ENCODE peak calls at places on chromosomes 5 and 9, in eight cellular contexts. Z is heart left ventricle, U is breast epithelium, K is A549, A is transverse colon, Q is IMR-90, D is spleen, L is GM12891. E is an unnamed sample.

GRCh38 chr9:81292056-81292805 is 397.1 kb downstream of the TLE1 start:
- DNase-seq in A (no peak), L (no peak), U (no peak), Q (no peak), K (no peak), Z (no peak), D (no peak), E (no peak)

GRCh38 chr5:111337133-111337532 is 112.9 kb downstream of the CAMK4 start:
- DNase-seq in D (no peak), A (no peak), U (no peak), L (no peak), Z (no peak), K (no peak), Q (no peak), E (no peak)

GRCh38 chr5:172939045-172939444 is 20.2 kb upstream of the RPL26L1 start:
- DNase-seq in U (no peak), D (peak), K (peak), L (no peak), Z (no peak), Q (peak), A (no peak), E (no peak)

GRCh38 chr5:143932584-143932983 is 120.6 kb downstream of the HMHB1 start:
- DNase-seq in L (no peak), K (no peak), Z (no peak), U (no peak), D (no peak), A (no peak), Q (peak), E (no peak)

GRCh38 chr5:74631088-74631960 is 9.2 kb downstream of the ENC1 start:
- DNase-seq in L (peak), D (no peak), A (no peak), Q (peak), Z (no peak), K (peak), U (no peak), E (no peak)

GRCh38 chr9:123727332-123727731 is 202.6 kb downstream of the DENND1A start:
- DNase-seq in U (no peak), K (no peak), D (no peak), A (no peak), L (no peak), Z (no peak), Q (peak), E (no peak)

GRCh38 chr5:57448751-57449150 is 33.9 kb downstream of the ACTBL2 start:
- DNase-seq in K (no peak), U (no peak), D (no peak), A (no peak), Q (no peak), L (no peak), Z (no peak), E (no peak)

GRCh38 chr5:149785341-149785740 is 55.2 kb downstream of the PPARGC1B start:
- DNase-seq in K (no peak), L (no peak), U (no peak), Q (no peak), D (no peak), A (peak), Z (no peak), E (no peak)

GRCh38 chr5:89232139-89232603 is 349.2 kb upstream of the MEF2C start:
- DNase-seq in Z (no peak), D (no peak), Q (no peak), K (no peak), L (no peak), A (no peak), U (no peak), E (no peak)

GRCh38 chr9:70563437-70564204 is 149.2 kb upstream of the KLF9 start:
- DNase-seq in Q (peak), A (peak), U (no peak), L (peak), D (no peak), Z (no peak), K (no peak), E (no peak)

GRCh38 chr5:179679014-179679674 is 1.7 kb downstream of the CBY3 start:
- DNase-seq in U (peak), A (peak), K (no peak), Z (peak), Q (peak), L (no peak), D (peak), E (peak)

GRCh38 chr5:175590471-175590881 is 67.4 kb upstream of the HRH2 start:
- DNase-seq in K (no peak), Z (no peak), L (no peak), D (no peak), Q (peak), U (no peak), A (no peak), E (no peak)

GRCh38 chr5:91499943-91500531 is 116.9 kb upstream of the ARRDC3 start:
- DNase-seq in Z (no peak), Q (peak), K (peak), U (no peak), D (no peak), L (no peak), A (no peak), E (no peak)

GRCh38 chr5:3197699-3198098 is 397.9 kb upstream of the IRX1 start:
- DNase-seq in Q (no peak), A (no peak), D (no peak), L (no peak), Z (no peak), U (no peak), K (no peak), E (no peak)

GRCh38 chr9:137943655-137944054 is 66.1 kb downstream of the CACNA1B start:
- DNase-seq in L (no peak), Z (no peak), K (no peak), Q (no peak), A (no peak), D (no peak), U (no peak), E (no peak)

GRCh38 chr9:133803028-133803585 is 65.0 kb upstream of the SARDH start:
- DNase-seq in U (no peak), A (no peak), Q (peak), D (no peak), L (no peak), K (no peak), Z (no peak), E (no peak)

GRCh38 chr5:86748538-86749105 is 130.9 kb downstream of the COX7C start:
- DNase-seq in L (no peak), A (no peak), D (no peak), Z (no peak), U (no peak), K (no peak), Q (no peak), E (no peak)

GRCh38 chr9:33101104-33101951 is 24.9 kb upstream of the SMU1 start:
- DNase-seq in K (peak), U (no peak), D (no peak), L (no peak), Z (no peak), Q (peak), A (no peak), E (no peak)

GRCh38 chr5:395156-395920 is 47.6 kb upstream of the EXOC3 start:
- DNase-seq in D (peak), A (no peak), L (no peak), Z (no peak), U (no peak), Q (peak), K (no peak), E (peak)

GRCh38 chr5:176980818-176981217 is 25.8 kb downstream of the UIMC1 start:
- DNase-seq in A (no peak), D (no peak), L (no peak), K (no peak), U (no peak), Q (no peak), Z (no peak), E (no peak)

GRCh38 chr5:93578813-93579560 is 2.0 kb downstream of the NR2F1-AS1 start:
- DNase-seq in Q (peak), A (no peak), K (no peak), D (no peak), U (no peak), Z (no peak), L (no peak), E (peak)

GRCh38 chr9:123282343-123283047 is 14.1 kb upstream of the STRBP start:
- DNase-seq in Z (peak), U (no peak), D (no peak), L (no peak), A (peak), K (peak), Q (no peak), E (peak)

GRCh38 chr9:20980713-20981481 is 50.5 kb downstream of the HACD4 start:
- DNase-seq in Z (no peak), Q (peak), D (no peak), U (no peak), K (no peak), A (no peak), L (no peak), E (no peak)

GRCh38 chr5:29822499-29822898 is 1371.0 kb upstream of the CDH6 start:
- DNase-seq in Q (no peak), U (no peak), D (no peak), K (no peak), A (no peak), Z (no peak), L (no peak), E (no peak)

GRCh38 chr5:119411291-119411934 is 40.9 kb upstream of the HSD17B4 start:
- DNase-seq in D (no peak), U (no peak), A (no peak), Q (peak), K (no peak), L (no peak), Z (no peak), E (no peak)

GRCh38 chr9:37001461-37001860 is 32.6 kb downstream of the PAX5 start:
- DNase-seq in Z (no peak), K (no peak), Q (no peak), L (no peak), U (no peak), D (no peak), A (no peak), E (no peak)

GRCh38 chr5:74257645-74258328 is 382.7 kb downstream of the ENC1 start:
- DNase-seq in D (peak), K (no peak), U (no peak), Z (peak), A (peak), L (no peak), Q (peak), E (peak)

GRCh38 chr5:122089614-122090013 is 11.6 kb upstream of the LOX start:
- DNase-seq in L (no peak), D (no peak), A (no peak), K (no peak), Q (peak), Z (peak), U (no peak), E (no peak)

GRCh38 chr9:134214395-134214765 is 50.0 kb upstream of the RNU6ATAC start:
- DNase-seq in Z (peak), A (no peak), U (no peak), Q (no peak), D (no peak), L (no peak), K (no peak), E (no peak)

DNA sequence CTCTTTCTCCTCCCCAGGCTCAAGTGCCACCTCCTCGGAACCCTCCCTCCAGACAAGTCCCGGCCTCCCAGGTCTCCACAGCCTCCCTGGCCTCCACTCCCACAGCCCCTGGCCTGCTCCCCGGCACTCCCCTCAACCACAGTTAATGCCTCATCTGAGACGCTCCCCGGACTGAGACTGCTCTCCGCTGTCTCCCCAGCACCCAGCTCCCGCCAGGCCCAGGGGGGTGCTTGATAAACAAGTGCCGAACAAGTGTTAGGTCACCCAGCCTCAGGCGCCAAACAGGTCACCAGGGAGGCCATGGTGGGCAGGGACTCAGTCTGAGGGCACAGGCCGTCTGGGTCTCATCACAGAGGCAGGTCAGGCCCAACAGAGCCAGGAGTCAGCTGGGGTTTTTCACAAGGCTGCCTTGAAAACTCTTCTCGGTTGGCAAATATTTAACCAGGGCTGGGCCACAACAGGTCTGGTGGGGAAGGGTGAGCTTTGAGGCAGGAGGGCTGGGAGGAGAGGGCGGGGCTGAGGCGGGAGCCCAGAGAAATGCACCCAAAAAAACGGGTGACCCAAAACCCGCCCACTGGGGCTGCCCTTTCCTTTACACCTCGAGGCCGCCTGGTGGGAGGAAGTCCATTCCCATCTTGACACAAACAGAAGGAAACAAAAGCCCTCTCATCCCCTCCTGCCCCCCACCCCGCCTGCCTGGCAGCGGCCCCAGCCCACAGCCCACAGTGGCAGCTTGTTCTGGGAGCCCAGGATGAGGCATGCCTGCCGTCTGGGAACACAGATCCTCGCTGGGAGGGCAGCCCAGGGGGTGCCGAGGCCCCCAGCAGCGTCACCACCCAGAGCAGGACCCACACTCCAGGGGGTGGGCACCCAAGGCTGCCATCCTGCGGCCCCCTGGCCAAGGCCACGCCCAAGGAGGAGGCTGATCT is 66.6 kb upstream of the STXBP1 start:
- DNase-seq in K (peak), Q (peak), D (no peak), A (peak), U (peak), Z (peak), L (no peak), E (peak)
- TF ChIP-seq POLR2A in K (no peak), Q (no peak), D (no peak), A (no peak), U (no peak), Z (no peak), L (no peak), E (no peak)

GRCh38 chr5:83470516-83470915 is 1.0 kb upstream of the VCAN start:
- DNase-seq in Z (no peak), K (no peak), A (no peak), U (no peak), D (no peak), L (no peak), Q (no peak), E (no peak)

GRCh38 chr5:83472213-83472507 is 616 bp downstream of the VCAN start:
- DNase-seq in Q (no peak), Z (no peak), L (no peak), U (no peak), D (no peak), K (no peak), A (no peak), E (no peak)

GRCh38 chr5:83470920-83471404 is 582 bp upstream of the VCAN start:
- DNase-seq in A (no peak), Q (no peak), D (no peak), L (no peak), U (no peak), Z (no peak), K (no peak), E (no peak)

GRCh38 chr5:83472508-83473343 is 1.2 kb downstream of the VCAN start:
- DNase-seq in D (peak), K (peak), U (no peak), A (peak), L (peak), Q (no peak), Z (peak), E (peak)

GRCh38 chr5:83471405-83472212 is at the start of gene VCAN:
- DNase-seq in K (peak), U (no peak), Q (peak), L (no peak), A (peak), D (peak), Z (peak), E (peak)
- TF ChIP-seq POLR2A in K (peak), U (no peak), Q (peak), L (no peak), A (no peak), D (no peak), Z (peak), E (no peak)

GRCh38 chr9:89554307-89554706 is 50.5 kb upstream of the GADD45G start:
- DNase-seq in Z (no peak), A (no peak), U (no peak), D (no peak), K (no peak), Q (no peak), L (no peak), E (no peak)

GRCh38 chr9:89555426-89556375 is 49.1 kb upstream of the GADD45G start:
- DNase-seq in L (no peak), U (no peak), D (peak), A (no peak), K (no peak), Z (no peak), Q (no peak), E (no peak)

GRCh38 chr9:89550516-89550915 is 52.6 kb upstream of the SEMA4D start:
- DNase-seq in Q (no peak), L (no peak), K (no peak), Z (no peak), A (no peak), D (no peak), U (no peak), E (no peak)

GRCh38 chr9:89555016-89555415 is 49.8 kb upstream of the GADD45G start:
- DNase-seq in K (no peak), A (no peak), L (no peak), U (no peak), Z (no peak), D (no peak), Q (no peak), E (no peak)

DNA sequence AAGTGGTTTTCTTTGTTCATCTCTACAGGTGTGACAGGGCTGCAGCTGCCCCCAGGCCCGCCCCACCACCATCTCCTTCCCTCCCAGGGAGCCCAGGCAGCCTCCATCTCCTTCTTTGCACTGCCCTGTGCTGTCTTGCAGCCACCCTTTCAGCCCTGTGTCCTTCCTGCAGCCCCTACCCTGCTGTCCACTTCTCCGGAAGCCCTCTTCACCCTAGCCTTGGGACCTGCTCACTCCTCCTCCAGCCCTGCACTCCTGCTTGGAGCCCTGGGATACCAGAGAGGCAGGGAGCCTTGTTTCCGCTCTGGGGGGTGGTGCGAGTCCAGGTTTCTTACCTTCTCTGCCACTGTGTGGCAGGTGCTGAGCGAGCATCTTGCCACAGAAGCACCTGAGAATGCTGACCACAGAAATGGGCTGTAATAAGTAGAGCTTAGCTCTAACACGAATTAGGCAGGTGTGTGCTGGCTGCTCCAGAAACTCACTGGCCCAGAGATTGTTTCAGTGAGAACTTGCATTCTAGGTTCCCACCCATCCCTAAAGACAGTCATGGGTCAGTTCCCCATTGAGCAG is 51.3 kb upstream of the GADD45G start:
- DNase-seq in Q (no peak), L (no peak), A (no peak), U (no peak), K (no peak), D (no peak), Z (no peak), E (no peak)
- TF ChIP-seq POLR2A in Q (no peak), L (no peak), A (no peak), U (no peak), K (no peak), D (no peak), Z (no peak), E (no peak)

DNA sequence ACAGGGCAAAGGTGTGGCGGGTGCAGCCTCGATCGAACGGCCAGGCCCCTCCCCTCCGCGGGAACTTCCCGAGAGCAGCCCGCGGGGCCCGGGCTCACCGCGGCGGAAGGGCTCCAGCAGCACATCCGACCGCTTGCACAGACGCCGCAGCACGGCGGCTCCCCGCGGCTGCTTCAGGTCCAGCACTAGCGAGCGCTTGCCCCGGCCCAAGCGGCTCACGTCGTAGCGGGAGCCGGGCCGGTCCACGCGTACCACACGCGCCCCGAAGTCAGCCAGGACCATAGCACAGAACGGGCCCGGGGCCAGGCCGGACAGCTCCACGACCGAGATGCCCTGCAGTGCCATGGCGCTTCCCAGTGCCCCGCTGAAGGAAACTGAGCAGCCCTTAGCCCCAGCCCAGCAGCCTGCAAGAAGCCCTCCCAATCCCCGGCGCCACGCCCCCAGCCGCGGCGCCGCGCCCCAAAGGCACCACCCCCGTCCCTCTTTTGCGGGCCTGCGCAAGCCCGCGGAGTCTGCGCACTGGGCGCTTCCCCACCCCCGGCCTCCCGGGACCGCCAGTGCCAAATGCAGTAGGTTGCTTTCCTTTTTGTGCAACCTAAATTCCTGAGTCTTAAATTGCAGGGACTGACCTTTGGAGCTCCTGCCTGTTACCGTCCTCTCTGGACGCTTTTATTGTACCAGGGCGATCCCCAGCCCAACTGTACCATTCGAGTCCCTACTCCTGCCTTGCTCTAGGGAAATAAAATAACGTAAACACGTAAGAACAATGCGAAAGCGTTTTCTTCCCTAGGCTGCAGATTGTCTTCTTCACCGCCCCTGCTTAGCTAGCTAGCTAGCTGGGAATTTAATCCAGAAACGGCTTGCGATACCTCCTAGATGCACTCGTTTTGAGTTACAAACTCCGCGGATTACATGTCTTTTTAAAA is at the start of gene AMACR:
- DNase-seq in L (peak), A (peak), U (peak), K (peak), Q (peak), D (peak), Z (peak), E (peak)
- TF ChIP-seq POLR2A in L (peak), A (peak), U (peak), K (peak), Q (peak), D (peak), Z (peak), E (peak)

E was measured in sigmoid colon.